ENCODE peak calls at places on chromosomes 3 and 15, in six cellular contexts. R is fibroblast of lung, Q is H9, W is HepG2, F is GM23248, Y is GM23338. T is an unnamed sample. For H3K79me2, the result is how much of the 10 kb centered on the place peaks cover.

GRCh38 chr3:45677045-45677436 is 12.2 kb upstream of the SACM1L start:
- DNase-seq in Q (no peak), R (peak), F (peak), Y (peak), W (peak), T (no peak)

GRCh38 chr3:111315911-111316310 is 226.1 kb upstream of the CD96 start:
- DNase-seq in Y (no peak), R (peak), F (peak), W (no peak), Q (no peak), T (peak)

GRCh38 chr15:62940755-62941361 is 101.7 kb upstream of the TPM1 start:
- DNase-seq in Y (no peak), R (peak), W (no peak), Q (no peak), F (peak), T (peak)

GRCh38 chr15:66071621-66072295 is 181.8 kb downstream of the MEGF11 start:
- DNase-seq in Y (no peak), Q (no peak), R (no peak), F (peak), W (no peak), T (peak)

GRCh38 chr3:136882575-136882974 is 20.6 kb downstream of the NCK1 start:
- DNase-seq in Q (no peak), F (no peak), Y (no peak), W (no peak), R (no peak), T (no peak)

GRCh38 chr15:48041454-48041853 is 79.3 kb upstream of the SLC24A5 start:
- DNase-seq in R (no peak), Y (no peak), W (no peak), F (no peak), Q (no peak), T (no peak)

GRCh38 chr15:87609474-87609873 is 647.1 kb downstream of the NTRK3 start:
- DNase-seq in R (peak), W (no peak), F (peak), Q (no peak), Y (no peak), T (peak)

GRCh38 chr15:77097317-77097721 is 26.4 kb upstream of the TSPAN3 start:
- DNase-seq in Y (no peak), Q (no peak), R (no peak), F (no peak), W (no peak), T (no peak)

GRCh38 chr15:58748787-58749531 is 548 bp downstream of the ADAM10 start:
- DNase-seq in R (peak), F (peak), Y (peak), Q (peak), W (peak), T (no peak)

GRCh38 chr3:83216919-83217594 is 1455.6 kb upstream of the GBE1 start:
- DNase-seq in Q (no peak), Y (no peak), W (no peak), R (no peak), F (no peak), T (no peak)

GRCh38 chr15:42059661-42060476 is 34.5 kb downstream of the PLA2G4D start:
- DNase-seq in W (peak), F (peak), Y (peak), Q (peak), R (peak), T (peak)

GRCh38 chr3:123750659-123751420 is 133.3 kb downstream of the MYLK start:
- DNase-seq in W (peak), Q (peak), F (peak), Y (peak), R (peak), T (peak)

GRCh38 chr15:38894260-38894948 is 329.8 kb upstream of the RASGRP1 start:
- DNase-seq in Y (no peak), Q (no peak), F (peak), R (peak), W (no peak), T (peak)

DNA sequence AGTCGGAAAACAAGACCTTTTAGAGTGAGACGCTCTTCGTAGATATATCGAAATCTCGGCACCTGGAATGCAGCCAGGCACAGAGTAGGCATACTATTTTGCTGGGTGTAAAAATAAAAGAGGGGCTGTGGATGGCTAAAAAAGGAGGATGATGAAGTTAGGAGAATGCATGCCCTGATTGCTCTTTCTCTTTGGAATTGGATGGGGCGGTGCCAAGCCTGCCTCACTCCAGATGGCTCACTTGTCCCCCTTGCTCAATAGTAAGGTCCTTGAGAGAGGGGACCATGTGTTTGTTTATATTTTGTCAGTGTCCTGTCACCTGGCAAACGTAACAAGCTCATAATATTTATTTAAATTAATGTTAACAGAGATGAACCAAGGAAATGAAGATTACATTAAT is 33.0 kb downstream of the SNRK start:
- DNase-seq in Q (no peak), W (no peak), F (no peak), Y (no peak), R (peak), T (no peak)
- H3K79me2 ChIP-seq in Q (under half), W (half or more), F (half or more), Y (under half), R (under half), T (under half)

DNA sequence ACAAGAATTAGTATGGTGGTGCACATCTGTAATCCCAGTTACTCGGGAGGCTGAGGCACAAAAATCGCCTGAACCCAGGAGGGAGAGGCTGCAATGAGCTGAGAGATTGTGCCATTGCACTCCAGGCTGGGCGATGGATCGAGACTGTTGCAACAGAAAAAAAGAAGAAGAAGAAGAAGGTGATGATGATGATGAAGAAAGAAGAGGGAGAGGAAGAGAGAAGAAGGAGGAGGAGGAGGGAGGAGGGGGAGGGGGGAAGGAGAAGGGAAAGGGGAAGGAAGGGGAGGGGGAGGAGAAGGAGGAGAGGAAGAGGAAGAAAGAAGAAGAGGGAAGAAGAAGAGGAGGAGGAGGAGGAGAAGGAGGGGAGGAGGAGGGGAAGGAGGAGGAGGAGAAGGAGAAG is 33.2 kb upstream of the ZNF710 start:
- DNase-seq in R (no peak), Y (no peak), Q (no peak), W (no peak), F (no peak), T (no peak)
- H2AFZ ChIP-seq in R (no peak), Y (no peak), Q (no peak), W (no peak), F (no peak), T (no peak)

GRCh38 chr3:88150371-88150770 is 612 bp downstream of the C3orf38 start:
- DNase-seq in W (no peak), F (peak), Y (no peak), R (no peak), Q (no peak), T (peak)
- H3K79me2 ChIP-seq in W (under half), F (half or more), Y (half or more), R (under half), Q (under half), T (half or more)

GRCh38 chr3:141648055-141648910 is 89.8 kb upstream of the RNF7 start:
- DNase-seq in R (no peak), Y (no peak), Q (no peak), F (no peak), W (peak), T (no peak)

GRCh38 chr3:141646760-141647561 is 91.1 kb upstream of the RNF7 start:
- DNase-seq in R (peak), F (peak), W (peak), Y (peak), Q (peak), T (no peak)

GRCh38 chr3:141649871-141650270 is 88.2 kb upstream of the RNF7 start:
- DNase-seq in F (no peak), Y (no peak), W (no peak), Q (no peak), R (no peak), T (no peak)

GRCh38 chr3:141644931-141645330 is 93.2 kb upstream of the RNF7 start:
- DNase-seq in W (peak), Y (peak), Q (peak), R (peak), F (peak), T (no peak)

DNA sequence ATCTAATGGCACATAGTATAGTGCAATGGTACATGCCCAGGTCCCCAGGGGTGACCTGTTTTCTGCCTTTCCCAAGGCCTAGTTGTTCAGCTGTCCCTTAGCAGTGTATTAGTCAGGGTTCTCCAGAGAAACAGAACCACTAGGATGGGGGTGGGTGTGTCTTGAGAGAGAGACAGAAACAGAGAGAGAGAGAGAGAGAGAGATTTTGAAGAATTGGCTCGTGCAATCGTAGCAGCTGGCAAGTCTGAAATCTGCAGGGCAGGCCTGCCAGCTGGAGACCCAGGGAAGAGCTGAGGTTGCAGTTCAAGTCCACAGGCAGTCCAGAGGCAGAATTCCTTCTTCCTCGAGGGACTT is 90.6 kb upstream of the RNF7 start:
- DNase-seq in R (no peak), W (no peak), F (no peak), Q (no peak), Y (no peak), T (no peak)
- H2AFZ ChIP-seq in R (no peak), W (peak), F (no peak), Q (no peak), Y (peak), T (no peak)

GRCh38 chr15:90645873-90646605 is 71.1 kb upstream of the BLM start:
- DNase-seq in R (no peak), Q (no peak), W (no peak), F (peak), Y (no peak), T (no peak)

GRCh38 chr15:90643301-90643632 is 73.9 kb upstream of the BLM start:
- DNase-seq in Y (no peak), Q (no peak), W (no peak), F (no peak), R (no peak), T (no peak)

GRCh38 chr15:90642464-90643300 is 74.5 kb upstream of the BLM start:
- DNase-seq in Y (peak), Q (no peak), W (no peak), R (no peak), F (peak), T (no peak)

GRCh38 chr15:90644946-90645725 is 72.0 kb upstream of the BLM start:
- DNase-seq in W (no peak), F (no peak), Q (no peak), Y (no peak), R (no peak), T (no peak)

GRCh38 chr15:90644526-90644925 is 72.6 kb upstream of the BLM start:
- DNase-seq in W (no peak), F (no peak), Y (no peak), R (no peak), Q (no peak), T (no peak)
- H3K79me2 ChIP-seq in W (under half), F (under half), Y (under half), R (under half), Q (under half), T (under half)

DNA sequence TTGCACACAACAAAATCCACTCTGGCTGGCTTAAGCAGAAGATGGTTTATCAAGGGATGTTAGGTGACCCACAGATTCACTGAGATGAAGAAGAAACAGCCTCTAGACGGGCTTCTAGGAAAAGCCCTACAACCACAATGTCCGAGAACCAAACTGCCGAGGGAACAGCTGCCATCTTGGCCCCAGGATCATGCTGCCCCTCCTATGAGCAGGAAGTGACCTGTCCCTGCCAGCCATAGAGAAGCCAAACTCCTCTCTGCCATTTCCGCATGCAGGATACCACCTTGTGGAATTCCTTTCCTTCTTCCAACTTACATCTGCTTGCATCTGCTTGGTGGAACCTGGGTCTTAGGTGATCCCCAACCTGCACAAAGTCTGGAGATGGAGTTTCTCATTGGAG is 11.4 kb upstream of the POMGNT2 start:
- DNase-seq in R (no peak), F (no peak), Y (no peak), W (no peak), Q (no peak), T (no peak)
- H2AFZ ChIP-seq in R (no peak), F (no peak), Y (no peak), W (no peak), Q (no peak), T (no peak)